ENCODE peak calls at places on chromosomes 7 and 10, in nine cellular contexts. One of them, this sample, is unnamed.

GRCh38 chr10:117284726-117285494 is 44.0 kb downstream of the SLC18A2 start:
- DNase-seq in central memory CD4-positive, alpha-beta T cell: no peak
- DNase-seq in H54: no peak
- DNase-seq in G401: no peak
- DNase-seq in T-helper 17 cell: no peak
- DNase-seq in endothelial cell: no peak
- DNase-seq in T-helper 22 cell: no peak
- DNase-seq in thoracic aorta: no peak
- DNase-seq in activated CD4-positive, alpha-beta T cell treated with anti-CD3 and anti-CD28 coated beads, Interleukin-2, amount 50 U/mL, for 1 hour: no peak
- DNase-seq in this sample: no peak

GRCh38 chr7:77674878-77675277 is 21.4 kb upstream of the RSBN1L start:
- DNase-seq in central memory CD4-positive, alpha-beta T cell: no peak
- DNase-seq in H54: no peak
- DNase-seq in G401: no peak
- DNase-seq in T-helper 17 cell: no peak
- DNase-seq in endothelial cell: no peak
- DNase-seq in T-helper 22 cell: no peak
- DNase-seq in thoracic aorta: no peak
- DNase-seq in activated CD4-positive, alpha-beta T cell treated with anti-CD3 and anti-CD28 coated beads, Interleukin-2, amount 50 U/mL, for 1 hour: no peak
- DNase-seq in this sample: no peak

GRCh38 chr7:123191132-123191531 is 8.6 kb downstream of the SLC13A1 start:
- DNase-seq in central memory CD4-positive, alpha-beta T cell: no peak
- DNase-seq in H54: no peak
- DNase-seq in G401: no peak
- DNase-seq in T-helper 17 cell: no peak
- DNase-seq in endothelial cell: no peak
- DNase-seq in T-helper 22 cell: no peak
- DNase-seq in thoracic aorta: no peak
- DNase-seq in activated CD4-positive, alpha-beta T cell treated with anti-CD3 and anti-CD28 coated beads, Interleukin-2, amount 50 U/mL, for 1 hour: no peak
- DNase-seq in this sample: no peak

GRCh38 chr10:63099734-63100133 is 33.4 kb upstream of the NRBF2 start:
- DNase-seq in central memory CD4-positive, alpha-beta T cell: no peak
- DNase-seq in H54: no peak
- DNase-seq in G401: no peak
- DNase-seq in T-helper 17 cell: no peak
- DNase-seq in endothelial cell: no peak
- DNase-seq in T-helper 22 cell: no peak
- DNase-seq in thoracic aorta: no peak
- DNase-seq in activated CD4-positive, alpha-beta T cell treated with anti-CD3 and anti-CD28 coated beads, Interleukin-2, amount 50 U/mL, for 1 hour: no peak
- DNase-seq in this sample: no peak

GRCh38 chr7:22563115-22563514 is 63.1 kb upstream of the STEAP1B start:
- DNase-seq in central memory CD4-positive, alpha-beta T cell: no peak
- DNase-seq in H54: no peak
- DNase-seq in G401: no peak
- DNase-seq in T-helper 17 cell: no peak
- DNase-seq in endothelial cell: no peak
- DNase-seq in T-helper 22 cell: no peak
- DNase-seq in thoracic aorta: no peak
- DNase-seq in activated CD4-positive, alpha-beta T cell treated with anti-CD3 and anti-CD28 coated beads, Interleukin-2, amount 50 U/mL, for 1 hour: peak
- DNase-seq in this sample: no peak

GRCh38 chr10:84895541-84895940 is 567.2 kb downstream of the CCSER2 start:
- DNase-seq in central memory CD4-positive, alpha-beta T cell: no peak
- DNase-seq in H54: no peak
- DNase-seq in G401: no peak
- DNase-seq in T-helper 17 cell: no peak
- DNase-seq in endothelial cell: no peak
- DNase-seq in T-helper 22 cell: no peak
- DNase-seq in thoracic aorta: no peak
- DNase-seq in activated CD4-positive, alpha-beta T cell treated with anti-CD3 and anti-CD28 coated beads, Interleukin-2, amount 50 U/mL, for 1 hour: no peak
- DNase-seq in this sample: no peak

GRCh38 chr10:8365935-8366911 is 311.7 kb downstream of the GATA3 start:
- DNase-seq in central memory CD4-positive, alpha-beta T cell: peak
- DNase-seq in H54: peak
- DNase-seq in G401: no peak
- DNase-seq in T-helper 17 cell: peak
- DNase-seq in endothelial cell: no peak
- DNase-seq in T-helper 22 cell: peak
- DNase-seq in thoracic aorta: no peak
- DNase-seq in activated CD4-positive, alpha-beta T cell treated with anti-CD3 and anti-CD28 coated beads, Interleukin-2, amount 50 U/mL, for 1 hour: peak
- DNase-seq in this sample: peak

GRCh38 chr7:86664991-86665390 is 21.3 kb downstream of the GRM3 start:
- DNase-seq in central memory CD4-positive, alpha-beta T cell: no peak
- DNase-seq in H54: no peak
- DNase-seq in G401: no peak
- DNase-seq in T-helper 17 cell: no peak
- DNase-seq in endothelial cell: no peak
- DNase-seq in T-helper 22 cell: no peak
- DNase-seq in thoracic aorta: no peak
- DNase-seq in activated CD4-positive, alpha-beta T cell treated with anti-CD3 and anti-CD28 coated beads, Interleukin-2, amount 50 U/mL, for 1 hour: no peak
- DNase-seq in this sample: no peak

GRCh38 chr10:101839421-101840063 is 4.1 kb downstream of the KCNIP2 start:
- DNase-seq in central memory CD4-positive, alpha-beta T cell: peak
- DNase-seq in H54: no peak
- DNase-seq in G401: peak
- DNase-seq in T-helper 17 cell: peak
- DNase-seq in endothelial cell: peak
- DNase-seq in T-helper 22 cell: peak
- DNase-seq in thoracic aorta: no peak
- DNase-seq in activated CD4-positive, alpha-beta T cell treated with anti-CD3 and anti-CD28 coated beads, Interleukin-2, amount 50 U/mL, for 1 hour: peak
- DNase-seq in this sample: peak

GRCh38 chr10:123948030-123948823 is 56.6 kb upstream of the CPXM2 start:
- DNase-seq in central memory CD4-positive, alpha-beta T cell: no peak
- DNase-seq in H54: no peak
- DNase-seq in G401: no peak
- DNase-seq in T-helper 17 cell: no peak
- DNase-seq in endothelial cell: no peak
- DNase-seq in T-helper 22 cell: no peak
- DNase-seq in thoracic aorta: no peak
- DNase-seq in activated CD4-positive, alpha-beta T cell treated with anti-CD3 and anti-CD28 coated beads, Interleukin-2, amount 50 U/mL, for 1 hour: no peak
- DNase-seq in this sample: no peak

GRCh38 chr10:53432035-53432434 is 659.5 kb upstream of the MBL2 start:
- DNase-seq in central memory CD4-positive, alpha-beta T cell: no peak
- DNase-seq in H54: no peak
- DNase-seq in G401: no peak
- DNase-seq in T-helper 17 cell: no peak
- DNase-seq in endothelial cell: no peak
- DNase-seq in T-helper 22 cell: no peak
- DNase-seq in thoracic aorta: no peak
- DNase-seq in activated CD4-positive, alpha-beta T cell treated with anti-CD3 and anti-CD28 coated beads, Interleukin-2, amount 50 U/mL, for 1 hour: no peak
- DNase-seq in this sample: no peak

GRCh38 chr7:152615052-152615741 is 60.7 kb downstream of the XRCC2 start:
- DNase-seq in central memory CD4-positive, alpha-beta T cell: no peak
- DNase-seq in H54: no peak
- DNase-seq in G401: peak
- DNase-seq in T-helper 17 cell: no peak
- DNase-seq in endothelial cell: no peak
- DNase-seq in T-helper 22 cell: no peak
- DNase-seq in thoracic aorta: no peak
- DNase-seq in activated CD4-positive, alpha-beta T cell treated with anti-CD3 and anti-CD28 coated beads, Interleukin-2, amount 50 U/mL, for 1 hour: no peak
- DNase-seq in this sample: no peak

GRCh38 chr7:46549347-46549746 is 628.3 kb upstream of the IGFBP3 start:
- DNase-seq in central memory CD4-positive, alpha-beta T cell: no peak
- DNase-seq in H54: no peak
- DNase-seq in G401: no peak
- DNase-seq in T-helper 17 cell: no peak
- DNase-seq in endothelial cell: no peak
- DNase-seq in T-helper 22 cell: no peak
- DNase-seq in thoracic aorta: no peak
- DNase-seq in activated CD4-positive, alpha-beta T cell treated with anti-CD3 and anti-CD28 coated beads, Interleukin-2, amount 50 U/mL, for 1 hour: no peak
- DNase-seq in this sample: no peak

GRCh38 chr7:74299401-74299800 is 10.2 kb downstream of the CLIP2 start:
- DNase-seq in central memory CD4-positive, alpha-beta T cell: no peak
- DNase-seq in H54: no peak
- DNase-seq in G401: no peak
- DNase-seq in T-helper 17 cell: no peak
- DNase-seq in endothelial cell: no peak
- DNase-seq in T-helper 22 cell: no peak
- DNase-seq in thoracic aorta: no peak
- DNase-seq in activated CD4-positive, alpha-beta T cell treated with anti-CD3 and anti-CD28 coated beads, Interleukin-2, amount 50 U/mL, for 1 hour: no peak
- DNase-seq in this sample: no peak

GRCh38 chr7:2150445-2150815 is 82.3 kb downstream of the MAD1L1 start:
- DNase-seq in central memory CD4-positive, alpha-beta T cell: no peak
- DNase-seq in H54: no peak
- DNase-seq in G401: no peak
- DNase-seq in T-helper 17 cell: no peak
- DNase-seq in endothelial cell: no peak
- DNase-seq in T-helper 22 cell: no peak
- DNase-seq in thoracic aorta: no peak
- DNase-seq in activated CD4-positive, alpha-beta T cell treated with anti-CD3 and anti-CD28 coated beads, Interleukin-2, amount 50 U/mL, for 1 hour: no peak
- DNase-seq in this sample: no peak

GRCh38 chr10:34761443-34761842 is 53.7 kb downstream of the PARD3 start:
- DNase-seq in central memory CD4-positive, alpha-beta T cell: no peak
- DNase-seq in H54: no peak
- DNase-seq in G401: no peak
- DNase-seq in T-helper 17 cell: no peak
- DNase-seq in endothelial cell: no peak
- DNase-seq in T-helper 22 cell: no peak
- DNase-seq in thoracic aorta: no peak
- DNase-seq in activated CD4-positive, alpha-beta T cell treated with anti-CD3 and anti-CD28 coated beads, Interleukin-2, amount 50 U/mL, for 1 hour: no peak
- DNase-seq in this sample: no peak

GRCh38 chr7:28500143-28500542 is 87.8 kb downstream of the CREB5 start:
- DNase-seq in central memory CD4-positive, alpha-beta T cell: no peak
- DNase-seq in H54: no peak
- DNase-seq in G401: no peak
- DNase-seq in T-helper 17 cell: no peak
- DNase-seq in endothelial cell: no peak
- DNase-seq in T-helper 22 cell: no peak
- DNase-seq in thoracic aorta: no peak
- DNase-seq in activated CD4-positive, alpha-beta T cell treated with anti-CD3 and anti-CD28 coated beads, Interleukin-2, amount 50 U/mL, for 1 hour: no peak
- DNase-seq in this sample: no peak

GRCh38 chr7:55326079-55326847 is 38.9 kb upstream of the LANCL2 start:
- DNase-seq in central memory CD4-positive, alpha-beta T cell: no peak
- DNase-seq in H54: no peak
- DNase-seq in G401: peak
- DNase-seq in T-helper 17 cell: no peak
- DNase-seq in endothelial cell: no peak
- DNase-seq in T-helper 22 cell: no peak
- DNase-seq in thoracic aorta: no peak
- DNase-seq in activated CD4-positive, alpha-beta T cell treated with anti-CD3 and anti-CD28 coated beads, Interleukin-2, amount 50 U/mL, for 1 hour: no peak
- DNase-seq in this sample: no peak

GRCh38 chr7:140684066-140684950 is 11.6 kb downstream of the ADCK2 start:
- DNase-seq in central memory CD4-positive, alpha-beta T cell: no peak
- DNase-seq in H54: no peak
- DNase-seq in G401: no peak
- DNase-seq in T-helper 17 cell: no peak
- DNase-seq in endothelial cell: no peak
- DNase-seq in T-helper 22 cell: no peak
- DNase-seq in thoracic aorta: no peak
- DNase-seq in activated CD4-positive, alpha-beta T cell treated with anti-CD3 and anti-CD28 coated beads, Interleukin-2, amount 50 U/mL, for 1 hour: no peak
- DNase-seq in this sample: no peak

GRCh38 chr10:119020627-119020946 is 8.9 kb upstream of the NANOS1 start:
- DNase-seq in central memory CD4-positive, alpha-beta T cell: no peak
- DNase-seq in H54: peak
- DNase-seq in G401: no peak
- DNase-seq in T-helper 17 cell: no peak
- DNase-seq in endothelial cell: no peak
- DNase-seq in T-helper 22 cell: no peak
- DNase-seq in thoracic aorta: no peak
- DNase-seq in activated CD4-positive, alpha-beta T cell treated with anti-CD3 and anti-CD28 coated beads, Interleukin-2, amount 50 U/mL, for 1 hour: no peak
- DNase-seq in this sample: no peak

GRCh38 chr10:124217031-124217430 is 123.6 kb upstream of the CHST15 start:
- DNase-seq in central memory CD4-positive, alpha-beta T cell: no peak
- DNase-seq in H54: no peak
- DNase-seq in G401: no peak
- DNase-seq in T-helper 17 cell: no peak
- DNase-seq in endothelial cell: no peak
- DNase-seq in T-helper 22 cell: no peak
- DNase-seq in thoracic aorta: no peak
- DNase-seq in activated CD4-positive, alpha-beta T cell treated with anti-CD3 and anti-CD28 coated beads, Interleukin-2, amount 50 U/mL, for 1 hour: no peak
- DNase-seq in this sample: no peak

GRCh38 chr7:728602-729001 is 1.5 kb upstream of the PRKAR1B start:
- DNase-seq in central memory CD4-positive, alpha-beta T cell: no peak
- DNase-seq in H54: no peak
- DNase-seq in G401: no peak
- DNase-seq in T-helper 17 cell: no peak
- DNase-seq in endothelial cell: no peak
- DNase-seq in T-helper 22 cell: no peak
- DNase-seq in thoracic aorta: no peak
- DNase-seq in activated CD4-positive, alpha-beta T cell treated with anti-CD3 and anti-CD28 coated beads, Interleukin-2, amount 50 U/mL, for 1 hour: no peak
- DNase-seq in this sample: no peak

GRCh38 chr10:72821606-72822005 is 71.9 kb upstream of the OIT3 start:
- DNase-seq in central memory CD4-positive, alpha-beta T cell: no peak
- DNase-seq in H54: no peak
- DNase-seq in G401: no peak
- DNase-seq in T-helper 17 cell: no peak
- DNase-seq in endothelial cell: no peak
- DNase-seq in T-helper 22 cell: no peak
- DNase-seq in thoracic aorta: no peak
- DNase-seq in activated CD4-positive, alpha-beta T cell treated with anti-CD3 and anti-CD28 coated beads, Interleukin-2, amount 50 U/mL, for 1 hour: no peak
- DNase-seq in this sample: no peak

GRCh38 chr7:142753366-142753765 is 4.1 kb downstream of the PRSS1 start:
- DNase-seq in central memory CD4-positive, alpha-beta T cell: no peak
- DNase-seq in H54: no peak
- DNase-seq in G401: no peak
- DNase-seq in T-helper 17 cell: no peak
- DNase-seq in endothelial cell: no peak
- DNase-seq in T-helper 22 cell: no peak
- DNase-seq in thoracic aorta: no peak
- DNase-seq in activated CD4-positive, alpha-beta T cell treated with anti-CD3 and anti-CD28 coated beads, Interleukin-2, amount 50 U/mL, for 1 hour: no peak
- DNase-seq in this sample: no peak

GRCh38 chr7:55570939-55571338 is 1.4 kb downstream of the VOPP1 start:
- DNase-seq in central memory CD4-positive, alpha-beta T cell: no peak
- DNase-seq in H54: peak
- DNase-seq in G401: no peak
- DNase-seq in T-helper 17 cell: no peak
- DNase-seq in endothelial cell: no peak
- DNase-seq in T-helper 22 cell: no peak
- DNase-seq in thoracic aorta: no peak
- DNase-seq in activated CD4-positive, alpha-beta T cell treated with anti-CD3 and anti-CD28 coated beads, Interleukin-2, amount 50 U/mL, for 1 hour: no peak
- DNase-seq in this sample: no peak

GRCh38 chr10:97888641-97889262 is 39.1 kb downstream of the GOLGA7B start:
- DNase-seq in central memory CD4-positive, alpha-beta T cell: no peak
- DNase-seq in H54: peak
- DNase-seq in G401: no peak
- DNase-seq in T-helper 17 cell: no peak
- DNase-seq in endothelial cell: no peak
- DNase-seq in T-helper 22 cell: no peak
- DNase-seq in thoracic aorta: no peak
- DNase-seq in activated CD4-positive, alpha-beta T cell treated with anti-CD3 and anti-CD28 coated beads, Interleukin-2, amount 50 U/mL, for 1 hour: no peak
- DNase-seq in this sample: no peak

GRCh38 chr10:76453997-76454396 is 1022.6 kb downstream of the LRMDA start:
- DNase-seq in central memory CD4-positive, alpha-beta T cell: no peak
- DNase-seq in H54: no peak
- DNase-seq in G401: no peak
- DNase-seq in T-helper 17 cell: no peak
- DNase-seq in endothelial cell: no peak
- DNase-seq in T-helper 22 cell: no peak
- DNase-seq in thoracic aorta: no peak
- DNase-seq in activated CD4-positive, alpha-beta T cell treated with anti-CD3 and anti-CD28 coated beads, Interleukin-2, amount 50 U/mL, for 1 hour: no peak
- DNase-seq in this sample: no peak

GRCh38 chr7:29270979-29271658 is 76.5 kb downstream of the CHN2 start:
- DNase-seq in central memory CD4-positive, alpha-beta T cell: no peak
- DNase-seq in H54: no peak
- DNase-seq in G401: no peak
- DNase-seq in T-helper 17 cell: no peak
- DNase-seq in endothelial cell: no peak
- DNase-seq in T-helper 22 cell: no peak
- DNase-seq in thoracic aorta: no peak
- DNase-seq in activated CD4-positive, alpha-beta T cell treated with anti-CD3 and anti-CD28 coated beads, Interleukin-2, amount 50 U/mL, for 1 hour: no peak
- DNase-seq in this sample: peak

GRCh38 chr10:24784061-24784460 is 60.4 kb upstream of the ARHGAP21 start:
- DNase-seq in central memory CD4-positive, alpha-beta T cell: no peak
- DNase-seq in H54: no peak
- DNase-seq in G401: peak
- DNase-seq in T-helper 17 cell: no peak
- DNase-seq in endothelial cell: no peak
- DNase-seq in T-helper 22 cell: no peak
- DNase-seq in thoracic aorta: no peak
- DNase-seq in activated CD4-positive, alpha-beta T cell treated with anti-CD3 and anti-CD28 coated beads, Interleukin-2, amount 50 U/mL, for 1 hour: no peak
- DNase-seq in this sample: no peak

GRCh38 chr10:48896756-48897437 is 42.7 kb downstream of the LRRC18 start:
- DNase-seq in central memory CD4-positive, alpha-beta T cell: no peak
- DNase-seq in H54: no peak
- DNase-seq in G401: no peak
- DNase-seq in T-helper 17 cell: no peak
- DNase-seq in endothelial cell: no peak
- DNase-seq in T-helper 22 cell: no peak
- DNase-seq in thoracic aorta: no peak
- DNase-seq in activated CD4-positive, alpha-beta T cell treated with anti-CD3 and anti-CD28 coated beads, Interleukin-2, amount 50 U/mL, for 1 hour: no peak
- DNase-seq in this sample: no peak

GRCh38 chr10:60142736-60143135 is 236.4 kb upstream of the CCDC6 start:
- DNase-seq in central memory CD4-positive, alpha-beta T cell: no peak
- DNase-seq in H54: no peak
- DNase-seq in G401: no peak
- DNase-seq in T-helper 17 cell: no peak
- DNase-seq in endothelial cell: no peak
- DNase-seq in T-helper 22 cell: no peak
- DNase-seq in thoracic aorta: no peak
- DNase-seq in activated CD4-positive, alpha-beta T cell treated with anti-CD3 and anti-CD28 coated beads, Interleukin-2, amount 50 U/mL, for 1 hour: no peak
- DNase-seq in this sample: no peak